ENCODE peak calls at places on chromosomes 7 and 10, in eight cellular contexts. One of them, this sample, is unnamed.

GRCh38 chr7:5351508-5352265 is 68.9 kb downstream of the SLC29A4 start:
- DNase-seq in activated T-cell treated with anti-CD3 and anti-CD28 coated beads, Interleukin-2, amount 50 U/mL, for 4 hours: no peak
- DNase-seq in mucosa of gallbladder: no peak
- DNase-seq in left ventricle myocardium superior: no peak
- DNase-seq in GDM1: no peak
- DNase-seq in sciatic nerve: no peak
- DNase-seq in stimulated activated CD4-positive, alpha-beta T cell treated with anti-CD3 and anti-CD28 coated beads, Interleukin-12 subunit alpha, Interleukin-12 subunit beta, amount 100 ng/mL, for 48 hours: no peak
- DNase-seq in CD8-positive, alpha-beta T cell: no peak
- DNase-seq in this sample: no peak

GRCh38 chr10:118238573-118239240 is 103.4 kb downstream of the FAM204A start:
- DNase-seq in activated T-cell treated with anti-CD3 and anti-CD28 coated beads, Interleukin-2, amount 50 U/mL, for 4 hours: no peak
- DNase-seq in mucosa of gallbladder: no peak
- DNase-seq in left ventricle myocardium superior: no peak
- DNase-seq in GDM1: no peak
- DNase-seq in sciatic nerve: no peak
- DNase-seq in stimulated activated CD4-positive, alpha-beta T cell treated with anti-CD3 and anti-CD28 coated beads, Interleukin-12 subunit alpha, Interleukin-12 subunit beta, amount 100 ng/mL, for 48 hours: no peak
- DNase-seq in CD8-positive, alpha-beta T cell: no peak
- DNase-seq in this sample: no peak

GRCh38 chr7:84372155-84372621 is 177.6 kb upstream of the SEMA3A start:
- DNase-seq in activated T-cell treated with anti-CD3 and anti-CD28 coated beads, Interleukin-2, amount 50 U/mL, for 4 hours: no peak
- DNase-seq in mucosa of gallbladder: no peak
- DNase-seq in left ventricle myocardium superior: no peak
- DNase-seq in GDM1: no peak
- DNase-seq in sciatic nerve: no peak
- DNase-seq in stimulated activated CD4-positive, alpha-beta T cell treated with anti-CD3 and anti-CD28 coated beads, Interleukin-12 subunit alpha, Interleukin-12 subunit beta, amount 100 ng/mL, for 48 hours: no peak
- DNase-seq in CD8-positive, alpha-beta T cell: no peak
- DNase-seq in this sample: no peak

GRCh38 chr10:21078410-21079329 is 181.6 kb upstream of the NEBL start:
- DNase-seq in activated T-cell treated with anti-CD3 and anti-CD28 coated beads, Interleukin-2, amount 50 U/mL, for 4 hours: no peak
- DNase-seq in mucosa of gallbladder: peak; percentile 52
- DNase-seq in left ventricle myocardium superior: peak; percentile 63
- DNase-seq in GDM1: peak; percentile 12
- DNase-seq in sciatic nerve: peak; percentile 79
- DNase-seq in stimulated activated CD4-positive, alpha-beta T cell treated with anti-CD3 and anti-CD28 coated beads, Interleukin-12 subunit alpha, Interleukin-12 subunit beta, amount 100 ng/mL, for 48 hours: peak; percentile 30
- DNase-seq in CD8-positive, alpha-beta T cell: no peak
- DNase-seq in this sample: peak; percentile 92

GRCh38 chr10:44153901-44154670 is 230.8 kb downstream of the CXCL12 start:
- DNase-seq in activated T-cell treated with anti-CD3 and anti-CD28 coated beads, Interleukin-2, amount 50 U/mL, for 4 hours: no peak
- DNase-seq in mucosa of gallbladder: no peak
- DNase-seq in left ventricle myocardium superior: no peak
- DNase-seq in GDM1: no peak
- DNase-seq in sciatic nerve: no peak
- DNase-seq in stimulated activated CD4-positive, alpha-beta T cell treated with anti-CD3 and anti-CD28 coated beads, Interleukin-12 subunit alpha, Interleukin-12 subunit beta, amount 100 ng/mL, for 48 hours: no peak
- DNase-seq in CD8-positive, alpha-beta T cell: no peak
- DNase-seq in this sample: no peak

GRCh38 chr10:90813592-90814365 is 44.1 kb downstream of the HTR7 start:
- DNase-seq in activated T-cell treated with anti-CD3 and anti-CD28 coated beads, Interleukin-2, amount 50 U/mL, for 4 hours: no peak
- DNase-seq in mucosa of gallbladder: no peak
- DNase-seq in left ventricle myocardium superior: no peak
- DNase-seq in GDM1: no peak
- DNase-seq in sciatic nerve: no peak
- DNase-seq in stimulated activated CD4-positive, alpha-beta T cell treated with anti-CD3 and anti-CD28 coated beads, Interleukin-12 subunit alpha, Interleukin-12 subunit beta, amount 100 ng/mL, for 48 hours: no peak
- DNase-seq in CD8-positive, alpha-beta T cell: no peak
- DNase-seq in this sample: no peak

GRCh38 chr7:22093003-22093402 is 147.3 kb upstream of the CDCA7L start:
- DNase-seq in activated T-cell treated with anti-CD3 and anti-CD28 coated beads, Interleukin-2, amount 50 U/mL, for 4 hours: no peak
- DNase-seq in mucosa of gallbladder: no peak
- DNase-seq in left ventricle myocardium superior: no peak
- DNase-seq in GDM1: no peak
- DNase-seq in sciatic nerve: no peak
- DNase-seq in stimulated activated CD4-positive, alpha-beta T cell treated with anti-CD3 and anti-CD28 coated beads, Interleukin-12 subunit alpha, Interleukin-12 subunit beta, amount 100 ng/mL, for 48 hours: no peak
- DNase-seq in CD8-positive, alpha-beta T cell: no peak
- DNase-seq in this sample: no peak

GRCh38 chr7:38781991-38782390 is 127.0 kb downstream of the VPS41 start:
- DNase-seq in activated T-cell treated with anti-CD3 and anti-CD28 coated beads, Interleukin-2, amount 50 U/mL, for 4 hours: no peak
- DNase-seq in mucosa of gallbladder: no peak
- DNase-seq in left ventricle myocardium superior: no peak
- DNase-seq in GDM1: no peak
- DNase-seq in sciatic nerve: no peak
- DNase-seq in stimulated activated CD4-positive, alpha-beta T cell treated with anti-CD3 and anti-CD28 coated beads, Interleukin-12 subunit alpha, Interleukin-12 subunit beta, amount 100 ng/mL, for 48 hours: no peak
- DNase-seq in CD8-positive, alpha-beta T cell: no peak
- DNase-seq in this sample: no peak

GRCh38 chr7:36232971-36233550 is 80.0 kb downstream of the EEPD1 start:
- DNase-seq in activated T-cell treated with anti-CD3 and anti-CD28 coated beads, Interleukin-2, amount 50 U/mL, for 4 hours: no peak
- DNase-seq in mucosa of gallbladder: no peak
- DNase-seq in left ventricle myocardium superior: no peak
- DNase-seq in GDM1: no peak
- DNase-seq in sciatic nerve: no peak
- DNase-seq in stimulated activated CD4-positive, alpha-beta T cell treated with anti-CD3 and anti-CD28 coated beads, Interleukin-12 subunit alpha, Interleukin-12 subunit beta, amount 100 ng/mL, for 48 hours: no peak
- DNase-seq in CD8-positive, alpha-beta T cell: no peak
- DNase-seq in this sample: no peak

GRCh38 chr7:461118-461452 is 58.6 kb downstream of the PDGFA start:
- DNase-seq in activated T-cell treated with anti-CD3 and anti-CD28 coated beads, Interleukin-2, amount 50 U/mL, for 4 hours: no peak
- DNase-seq in mucosa of gallbladder: no peak
- DNase-seq in left ventricle myocardium superior: no peak
- DNase-seq in GDM1: no peak
- DNase-seq in sciatic nerve: no peak
- DNase-seq in stimulated activated CD4-positive, alpha-beta T cell treated with anti-CD3 and anti-CD28 coated beads, Interleukin-12 subunit alpha, Interleukin-12 subunit beta, amount 100 ng/mL, for 48 hours: no peak
- DNase-seq in CD8-positive, alpha-beta T cell: no peak
- DNase-seq in this sample: no peak